ENCODE peak calls at places on chromosomes 13 and 19, in nine cellular contexts. X is endodermal cell, A is lower lobe of right lung, C is H9, O is GM13977, S is HFFc6, R is fibroblast of lung, F is left ventricle myocardium inferior, K is heart right ventricle. J is an unnamed sample.

GRCh38 chr19:29660835-29661234 is 4.4 kb upstream of the PLEKHF1 start:
- DNase-seq in S (no peak), K (no peak), O (no peak), C (no peak), F (no peak), X (no peak), R (no peak), A (no peak), J (no peak)

GRCh38 chr13:78658630-78659449 is at the start of gene OBI1:
- DNase-seq in X (peak; percentile 93), C (peak; percentile 86), S (peak; percentile 86), O (peak; percentile 88), F (peak; percentile 93), K (peak; percentile 92), R (peak; percentile 93), A (peak; percentile 95), J (peak; percentile 94)

GRCh38 chr19:52659013-52659412 is 20.9 kb upstream of the ZNF83 start:
- DNase-seq in C (peak; percentile 37), K (no peak), O (no peak), S (no peak), A (no peak), R (no peak), F (no peak), X (no peak), J (no peak)

GRCh38 chr19:55156202-55157063 is 1.1 kb downstream of the TNNI3 start:
- DNase-seq in X (peak; percentile 98), S (no peak), C (peak; percentile 99), O (peak; percentile 72), F (peak; percentile 63), A (no peak), R (peak; percentile 44), K (peak; percentile 70), J (peak; percentile 77)

GRCh38 chr19:58518261-58519086 is 1.1 kb downstream of the ZBTB45 start:
- DNase-seq in R (no peak), C (peak; percentile 32), S (no peak), A (peak; percentile 56), F (no peak), X (no peak), O (no peak), K (no peak), J (no peak)

GRCh38 chr13:110509971-110510786 is 51.3 kb downstream of the RAB20 start:
- DNase-seq in F (peak; percentile 48), O (peak; percentile 60), A (no peak), X (no peak), R (no peak), S (no peak), K (peak; percentile 51), C (no peak), J (peak; percentile 63)

GRCh38 chr19:18090545-18091216 is 3.9 kb upstream of the IL12RB1 start:
- DNase-seq in X (no peak), O (no peak), S (no peak), R (no peak), F (no peak), A (no peak), K (no peak), C (no peak), J (peak; percentile 40)

GRCh38 chr13:80705371-80706163 is 364.6 kb upstream of the SPRY2 start:
- DNase-seq in A (no peak), S (no peak), K (no peak), X (no peak), O (no peak), R (no peak), F (no peak), C (no peak), J (no peak)

GRCh38 chr13:75704194-75704941 is 68.2 kb downstream of the LMO7 start:
- DNase-seq in R (peak; percentile 54), C (no peak), K (no peak), F (no peak), S (peak; percentile 49), O (no peak), A (no peak), X (no peak), J (no peak)

GRCh38 chr19:40596608-40597328 is 4.4 kb upstream of the LTBP4 start:
- DNase-seq in A (peak; percentile 77), S (peak; percentile 34), O (no peak), C (peak; percentile 89), X (peak; percentile 89), F (peak; percentile 64), K (peak; percentile 52), R (peak; percentile 54), J (peak; percentile 40)

GRCh38 chr13:29548722-29549446 is 46.6 kb downstream of the SLC7A1 start:
- DNase-seq in X (peak; percentile 39), S (peak; percentile 65), A (no peak), C (no peak), R (no peak), F (no peak), O (no peak), K (no peak), J (no peak)

GRCh38 chr13:63636231-63636993 is 2220.8 kb upstream of the PCDH20 start:
- DNase-seq in O (peak; percentile 4), S (no peak), C (no peak), A (no peak), F (no peak), R (peak; percentile 14), X (peak; percentile 44), K (no peak), J (no peak)

GRCh38 chr19:45591004-45591637 is 6.5 kb upstream of the OPA3 start:
- DNase-seq in K (no peak), R (peak; percentile 45), O (peak; percentile 79), S (no peak), A (peak; percentile 68), F (no peak), X (peak; percentile 92), C (peak; percentile 89), J (peak; percentile 48)

GRCh38 chr19:10433131-10433536 is 12.8 kb downstream of the PDE4A start:
- DNase-seq in X (no peak), O (no peak), R (no peak), C (no peak), S (no peak), F (no peak), A (no peak), K (no peak), J (no peak)

GRCh38 chr13:72004975-72005374 is 138.0 kb upstream of the DACH1 start:
- DNase-seq in S (no peak), X (no peak), C (no peak), F (no peak), O (no peak), K (no peak), A (no peak), R (peak; percentile 89), J (no peak)

DNA sequence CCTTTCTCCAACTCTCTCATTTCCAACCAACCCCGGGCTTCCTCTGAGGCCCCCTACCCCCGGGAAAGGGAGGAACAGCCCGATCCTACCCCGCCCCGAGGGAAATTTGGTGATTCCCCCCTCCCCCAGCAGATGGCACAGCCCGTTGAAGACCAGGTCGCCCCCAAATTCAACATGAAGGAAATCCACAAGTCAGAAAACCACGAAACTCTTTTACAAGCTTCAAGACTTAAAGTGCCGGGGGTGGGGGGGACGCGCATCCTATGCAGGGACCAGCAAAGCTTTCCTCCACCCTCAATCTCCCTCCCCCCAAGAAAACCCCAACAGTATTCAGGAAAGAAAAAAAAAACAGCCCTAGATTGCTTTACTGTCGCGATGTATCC is 1.8 kb downstream of the TCF3 start:
- DNase-seq in C (no peak), O (no peak), F (no peak), K (no peak), X (peak; percentile 77), A (no peak), R (peak; percentile 16), S (no peak), J (no peak)
- TF ChIP-seq CTCF in C (peak; percentile 18), O (no peak), F (no peak), K (no peak), X (peak; percentile 22), A (no peak), R (peak; percentile 6), S (peak; percentile 17), J (no peak)

DNA sequence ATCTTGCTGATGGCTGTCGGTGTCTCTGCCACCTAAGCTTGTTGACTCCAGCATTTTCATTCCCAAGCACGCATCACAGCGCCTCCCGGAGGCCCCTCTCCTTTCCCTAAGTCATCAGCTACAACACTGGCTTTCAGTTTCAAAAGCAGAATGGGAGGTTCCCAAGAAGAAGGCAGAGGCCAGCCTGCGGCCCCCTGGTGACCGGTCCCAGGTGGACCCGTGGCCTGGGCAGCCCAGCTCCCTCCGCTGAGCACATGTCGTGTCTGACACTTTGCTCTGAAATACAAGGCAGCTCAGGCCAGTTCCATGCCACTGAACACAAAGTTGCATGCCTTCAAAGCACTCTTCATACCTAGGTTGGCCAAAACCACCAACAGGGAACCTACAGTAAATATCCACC is 8.5 kb downstream of the MLLT1 start:
- DNase-seq in S (no peak), F (no peak), C (peak; percentile 55), R (peak; percentile 28), K (no peak), A (no peak), O (peak; percentile 26), X (peak; percentile 80), J (no peak)
- TF ChIP-seq CTCF in S (peak; percentile 70), F (peak; percentile 24), C (peak; percentile 54), R (peak; percentile 27), K (no peak), A (peak; percentile 40), O (peak; percentile 1), X (peak; percentile 63), J (no peak)

DNA sequence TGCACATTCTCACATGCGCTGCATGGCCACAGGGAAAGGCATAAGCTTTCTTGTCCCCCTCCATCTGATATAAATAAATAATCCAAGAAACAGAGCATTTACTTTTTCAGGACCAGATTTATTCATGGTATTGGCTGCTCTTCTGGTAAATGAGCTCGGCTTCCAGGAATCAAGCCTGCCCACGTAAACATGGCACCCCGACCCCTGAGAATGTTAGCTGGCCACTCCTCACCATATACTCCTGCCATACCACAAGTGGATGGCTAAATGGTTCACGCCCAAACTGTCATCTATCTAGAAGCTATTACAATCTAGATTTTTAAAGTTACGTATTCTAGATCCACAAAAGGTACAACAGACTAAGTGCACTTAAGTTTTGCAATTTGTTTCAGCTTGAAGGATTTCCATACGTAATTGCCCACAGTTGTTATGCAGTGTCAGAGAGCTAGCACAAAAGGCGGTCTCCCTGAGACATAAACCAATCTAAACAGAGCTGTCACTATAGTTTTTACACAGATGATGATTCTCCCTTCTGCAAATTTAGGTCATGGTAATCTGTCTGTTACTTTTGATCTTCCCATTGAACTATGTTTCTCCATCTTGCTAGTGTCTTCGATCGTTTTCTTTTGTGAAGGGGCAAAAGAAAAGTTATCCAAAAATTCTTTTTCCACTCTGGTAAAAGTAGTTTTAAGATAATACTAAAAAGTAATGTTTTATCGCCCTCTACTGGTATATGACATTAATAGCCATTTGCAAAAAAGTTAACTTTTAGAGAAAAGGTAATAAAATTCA is 16.2 kb upstream of the FOXO1 start:
- DNase-seq in X (peak; percentile 52), R (peak; percentile 62), S (peak; percentile 10), C (no peak), F (no peak), A (no peak), K (no peak), O (no peak), J (no peak)
- TF ChIP-seq CTCF in X (peak; percentile 84), R (no peak), S (peak; percentile 90), C (peak; percentile 84), F (peak; percentile 72), A (peak; percentile 70), K (peak; percentile 67), O (peak; percentile 52), J (peak; percentile 79)

DNA sequence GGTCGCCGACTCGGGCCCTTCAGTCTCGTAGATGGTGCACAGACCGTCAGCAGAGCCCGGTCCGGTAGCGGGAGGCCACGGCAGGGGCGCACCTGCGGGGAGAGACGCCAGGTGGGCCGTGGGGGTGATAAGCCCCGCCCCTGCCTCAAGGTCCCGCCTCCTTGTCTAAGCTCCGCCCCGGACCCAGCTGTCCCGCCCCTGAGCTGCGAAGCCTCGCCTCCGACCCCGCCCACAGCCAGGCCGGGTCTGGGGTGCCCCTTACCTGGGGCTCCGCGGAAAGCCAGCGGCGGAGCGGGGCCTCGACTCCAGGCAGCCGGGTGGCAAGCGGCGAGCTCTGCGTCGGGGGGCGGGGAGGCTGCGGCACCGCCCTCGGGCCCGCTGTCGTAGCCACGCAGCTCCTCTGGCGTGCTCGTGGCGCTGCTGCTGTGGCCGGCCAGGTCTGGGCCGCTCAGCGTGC is 4.7 kb downstream of the PRR36 start:
- DNase-seq in S (no peak), K (peak; percentile 30), O (peak; percentile 93), X (peak; percentile 95), F (peak; percentile 49), C (peak; percentile 81), R (peak; percentile 25), A (peak; percentile 74), J (peak; percentile 66)
- TF ChIP-seq CTCF in S (peak; percentile 61), K (peak; percentile 39), O (no peak), X (peak; percentile 35), F (peak; percentile 50), C (peak; percentile 42), R (no peak), A (no peak), J (peak; percentile 55)

J was measured in glutamatergic neuron.